ENCODE peak calls at places on chromosome 11, in ten cellular contexts. U is Peyer's patch, K is RWPE1, D is MM.1S, E is stomach, J is ascending aorta, N is HepG2, X is GM23338, R is neural progenitor cell, B is pancreas. Z is an unnamed sample.
A peak's percentile ranks its signal among the peaks of the same experiment; 100 is the strongest.

GRCh38 chr11:126405906-126406305 is 50.4 kb downstream of the ST3GAL4 start:
- DNase-seq in R (no peak), N (no peak), J (no peak), U (no peak), X (no peak), E (no peak), D (no peak), B (no peak), K (peak; percentile 64), Z (peak; percentile 75)

GRCh38 chr11:77470504-77470903 is 3.4 kb downstream of the PAK1 start:
- DNase-seq in J (no peak), B (no peak), X (peak; percentile 74), N (no peak), D (peak; percentile 68), K (no peak), E (no peak), U (no peak), R (no peak), Z (no peak)

GRCh38 chr11:74418509-74418895 is 20.3 kb upstream of the PGM2L1 start:
- DNase-seq in U (no peak), N (peak; percentile 6), R (no peak), D (no peak), J (no peak), B (no peak), K (peak; percentile 84), X (no peak), E (no peak), Z (no peak)

GRCh38 chr11:86488553-86488952 is 113.9 kb downstream of the CCDC81 start:
- DNase-seq in B (no peak), U (no peak), D (no peak), J (no peak), E (no peak), N (no peak), X (no peak), R (no peak), K (no peak), Z (no peak)

GRCh38 chr11:86949995-86950993 is 4.9 kb downstream of the FZD4 start:
- DNase-seq in B (no peak), J (no peak), D (no peak), E (no peak), U (no peak), R (no peak), N (no peak), K (no peak), X (no peak), Z (no peak)

GRCh38 chr11:86978756-86979608 is 23.8 kb upstream of the FZD4 start:
- DNase-seq in X (peak; percentile 44), U (no peak), J (no peak), E (no peak), R (peak; percentile 12), K (peak; percentile 26), D (peak; percentile 56), B (no peak), N (no peak), Z (no peak)

GRCh38 chr11:61828629-61829407 is 718 bp downstream of the FADS2 start:
- DNase-seq in J (peak; percentile 81), B (peak; percentile 56), X (peak; percentile 72), K (no peak), E (no peak), D (no peak), N (no peak), R (peak; percentile 78), U (no peak), Z (no peak)

GRCh38 chr11:101707477-101707876 is 123.7 kb upstream of the TRPC6 start:
- DNase-seq in X (no peak), K (no peak), R (peak; percentile 45), D (no peak), J (no peak), N (no peak), E (no peak), B (no peak), U (no peak), Z (no peak)

GRCh38 chr11:64643258-64643881 is 52.4 kb downstream of the SLC22A12 start:
- DNase-seq in R (peak; percentile 86), U (no peak), X (peak; percentile 87), B (no peak), N (no peak), K (no peak), J (no peak), D (no peak), E (no peak), Z (no peak)

GRCh38 chr11:64642418-64642735 is 51.4 kb downstream of the SLC22A12 start:
- DNase-seq in N (no peak), E (no peak), X (no peak), R (no peak), J (no peak), K (no peak), D (no peak), B (no peak), U (no peak), Z (no peak)

GRCh38 chr11:64643927-64644326 is 52.9 kb downstream of the SLC22A12 start:
- DNase-seq in B (no peak), D (no peak), K (no peak), N (no peak), J (no peak), X (no peak), U (no peak), R (no peak), E (no peak), Z (no peak)

GRCh38 chr11:64641596-64642417 is 50.8 kb downstream of the SLC22A12 start:
- DNase-seq in R (no peak), N (no peak), U (no peak), X (no peak), B (no peak), E (no peak), D (no peak), K (no peak), J (no peak), Z (no peak)

DNA sequence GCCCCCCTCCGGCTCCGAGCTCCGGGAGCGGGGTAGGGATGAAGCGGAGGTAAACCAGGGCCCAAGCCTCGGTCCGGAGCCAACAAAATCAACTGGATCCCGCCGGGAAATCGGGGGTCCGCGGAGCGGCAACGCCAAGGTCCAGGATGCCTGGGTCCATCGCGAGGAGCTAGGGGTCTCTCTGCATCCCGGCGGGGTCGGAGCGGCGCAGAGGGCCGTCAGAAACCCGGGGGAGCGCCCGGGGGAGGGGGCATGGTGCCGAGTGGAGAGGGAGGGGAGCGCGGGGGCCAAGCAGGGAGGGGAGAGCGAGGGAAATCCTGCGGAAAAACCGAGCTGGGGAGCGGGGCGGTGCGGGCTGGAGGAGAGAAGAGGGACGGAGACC is 51.8 kb downstream of the SLC22A12 start:
- DNase-seq in U (no peak), N (no peak), R (peak; percentile 34), X (no peak), E (no peak), J (no peak), B (no peak), K (no peak), D (no peak), Z (no peak)
- H3K27ac ChIP-seq in U (no peak overlapping the region), N (no peak overlapping the region), R (no peak overlapping the region), X (no peak overlapping the region), E (no peak overlapping the region), J (no peak overlapping the region), B (no peak overlapping the region), K (no peak overlapping the region), D (no peak overlapping the region), Z (no peak overlapping the region)

GRCh38 chr11:11940551-11940950 is 67.9 kb downstream of the DKK3 start:
- DNase-seq in B (no peak), J (no peak), X (peak; percentile 3), K (no peak), R (peak; percentile 55), N (no peak), D (no peak), U (no peak), E (no peak), Z (no peak)
- H3K27ac ChIP-seq in B (no peak overlapping the region), J (no peak overlapping the region), X (no peak overlapping the region), K (no peak overlapping the region), R (peak overlapping the region; percentile 76), N (no peak overlapping the region), D (no peak overlapping the region), U (no peak overlapping the region), E (no peak overlapping the region), Z (no peak overlapping the region)

GRCh38 chr11:122747358-122747757 is 90.9 kb upstream of the CRTAM start:
- DNase-seq in J (no peak), X (no peak), R (no peak), N (no peak), U (no peak), B (no peak), D (no peak), E (no peak), K (no peak), Z (no peak)

GRCh38 chr11:122746611-122747305 is 91.2 kb downstream of the UBASH3B start:
- DNase-seq in R (no peak), B (no peak), E (no peak), X (no peak), D (no peak), K (no peak), J (no peak), U (no peak), N (no peak), Z (no peak)

GRCh38 chr11:122750047-122750446 is 88.3 kb upstream of the CRTAM start:
- DNase-seq in K (no peak), R (no peak), X (no peak), E (no peak), U (no peak), B (no peak), D (no peak), N (no peak), J (no peak), Z (no peak)

GRCh38 chr11:122751298-122752070 is 86.8 kb upstream of the CRTAM start:
- DNase-seq in E (no peak), J (no peak), R (no peak), B (no peak), U (no peak), K (no peak), N (no peak), D (no peak), X (no peak), Z (no peak)

DNA sequence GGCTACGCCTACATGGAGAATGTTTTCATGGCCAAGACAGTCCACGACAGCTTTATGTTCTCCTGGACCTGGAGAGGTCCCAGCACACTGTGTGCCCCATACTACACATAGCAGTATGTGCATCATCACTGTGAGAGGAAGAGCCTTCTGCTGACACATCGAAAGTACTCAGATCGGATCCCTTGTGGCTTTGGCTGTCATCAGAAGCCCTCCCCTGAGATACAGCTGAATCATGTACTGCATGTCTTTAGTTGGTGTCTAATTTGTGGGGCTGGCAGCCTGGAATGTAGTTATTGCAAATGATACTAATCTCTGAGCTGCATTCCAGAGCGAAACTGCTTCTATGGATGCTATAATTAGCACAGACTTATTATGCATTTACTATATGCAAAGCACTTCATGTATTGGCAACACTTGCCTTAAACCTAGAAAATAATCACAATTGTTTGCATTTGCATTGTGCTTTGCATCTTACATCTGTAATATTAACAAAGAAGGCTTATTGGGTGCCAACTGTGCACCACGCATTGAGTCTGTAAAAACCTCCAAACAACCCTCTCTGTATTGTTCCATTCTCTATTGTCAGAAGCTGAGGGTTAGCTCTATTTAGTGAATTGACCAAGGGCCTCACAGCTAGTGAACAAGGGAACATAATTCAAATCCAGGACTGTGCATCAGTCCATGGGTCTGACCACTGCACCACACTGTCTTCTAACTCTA is 89.2 kb upstream of the CRTAM start:
- DNase-seq in J (peak; percentile 75), X (no peak), D (peak; percentile 97), B (no peak), R (no peak), E (no peak), U (peak; percentile 81), N (no peak), K (no peak), Z (no peak)
- H3K27ac ChIP-seq in J (no peak overlapping the region), X (no peak overlapping the region), D (peak overlapping the region; percentile 96), B (no peak overlapping the region), R (no peak overlapping the region), E (no peak overlapping the region), U (peak overlapping the region; percentile 59), N (no peak overlapping the region), K (no peak overlapping the region), Z (no peak overlapping the region)

GRCh38 chr11:73384127-73384441 is 7.9 kb downstream of the RELT start:
- DNase-seq in U (no peak), B (no peak), N (no peak), D (no peak), J (no peak), R (no peak), K (no peak), E (no peak), X (no peak), Z (no peak)

GRCh38 chr11:73384871-73385692 is 8.9 kb downstream of the RELT start:
- DNase-seq in E (peak; percentile 49), U (peak; percentile 91), B (no peak), R (no peak), N (no peak), J (peak; percentile 76), X (no peak), K (no peak), D (no peak), Z (no peak)

GRCh38 chr11:73386026-73386425 is 9.8 kb downstream of the RELT start:
- DNase-seq in K (no peak), B (no peak), E (no peak), J (no peak), U (peak; percentile 75), D (no peak), R (no peak), N (no peak), X (no peak), Z (no peak)

GRCh38 chr11:73383249-73384126 is 7.3 kb downstream of the RELT start:
- DNase-seq in J (no peak), D (no peak), N (no peak), R (peak; percentile 31), B (no peak), K (no peak), X (no peak), U (no peak), E (peak; percentile 50), Z (no peak)

GRCh38 chr11:73384531-73384870 is 8.3 kb downstream of the RELT start:
- DNase-seq in X (no peak), K (no peak), E (no peak), N (no peak), D (no peak), B (no peak), U (no peak), R (no peak), J (no peak), Z (no peak)
- H3K27ac ChIP-seq in X (no peak overlapping the region), K (peak overlapping the region; percentile 93), E (no peak overlapping the region), N (no peak overlapping the region), D (no peak overlapping the region), B (no peak overlapping the region), U (peak overlapping the region; percentile 54), R (no peak overlapping the region), J (no peak overlapping the region), Z (no peak overlapping the region)